ENCODE peak calls at places on chromosome 3, in six cellular contexts. M is Peyer's patch, E is fibroblast of pulmonary artery, I is neural crest cell, N is WERI-Rb-1, U is transverse colon. B is an unnamed sample.

GRCh38 chr3:12964713-12965612 is 108.3 kb downstream of the IQSEC1 start:
- DNase-seq in I (no peak), N (no peak), M (no peak), U (no peak), E (no peak), B (no peak)

GRCh38 chr3:125280966-125281365 is 68.4 kb upstream of the SLC12A8 start:
- DNase-seq in M (no peak), I (no peak), E (peak), U (no peak), N (no peak), B (no peak)

GRCh38 chr3:63980830-63981498 is 42.3 kb downstream of the PSMD6 start:
- DNase-seq in M (no peak), I (no peak), E (no peak), U (no peak), N (no peak), B (no peak)

GRCh38 chr3:112101946-112102345 is 15.8 kb downstream of the C3orf52 start:
- DNase-seq in E (peak), I (no peak), N (no peak), M (no peak), U (no peak), B (no peak)

GRCh38 chr3:151315136-151315535 is 1.5 kb downstream of the GPR87 start:
- DNase-seq in I (no peak), N (no peak), U (no peak), E (peak), M (no peak), B (no peak)

GRCh38 chr3:60009931-60010478 is 960.2 kb upstream of the CFAP20DC start:
- DNase-seq in E (no peak), N (no peak), M (no peak), U (no peak), I (no peak), B (no peak)

GRCh38 chr3:151445283-151446001 is 15.4 kb downstream of the IGSF10 start:
- DNase-seq in N (no peak), E (peak), I (no peak), U (no peak), M (no peak), B (no peak)

GRCh38 chr3:100590114-100590839 is 19.1 kb upstream of the ADGRG7 start:
- DNase-seq in N (peak), E (peak), I (peak), M (peak), U (peak), B (no peak)

GRCh38 chr3:38646630-38647029 is 2.9 kb downstream of the SCN5A start:
- DNase-seq in M (no peak), I (no peak), U (no peak), N (no peak), E (peak), B (no peak)

GRCh38 chr3:195542261-195542660 is 864 bp downstream of the PPP1R2 start:
- DNase-seq in U (no peak), I (no peak), E (no peak), M (no peak), N (no peak), B (no peak)

GRCh38 chr3:71310595-71311319 is 272.8 kb downstream of the FOXP1 start:
- DNase-seq in E (peak), N (no peak), I (no peak), U (peak), M (no peak), B (no peak)

GRCh38 chr3:40631341-40631995 is 106.7 kb downstream of the ZNF621 start:
- DNase-seq in E (no peak), N (peak), I (no peak), M (no peak), U (peak), B (no peak)

DNA sequence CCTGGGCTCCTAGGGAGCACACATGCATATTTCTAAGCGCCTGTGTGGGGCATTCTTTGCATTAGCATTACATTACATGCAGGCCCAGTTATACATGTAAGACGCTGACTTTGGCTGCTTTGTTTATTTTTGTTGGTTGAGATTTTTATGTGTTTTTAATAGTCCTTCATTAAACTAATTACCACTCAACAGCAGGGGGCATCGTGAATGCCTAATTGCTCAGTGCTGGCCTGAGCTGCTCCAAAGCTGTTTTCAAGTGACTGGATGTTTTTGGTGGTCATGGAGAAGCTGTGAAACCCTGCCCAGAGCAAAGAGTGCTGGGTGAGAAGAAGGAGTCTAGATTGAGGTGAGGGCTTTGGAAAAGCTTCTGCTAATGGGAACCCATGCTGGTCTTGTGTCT is 41.5 kb downstream of the GPD1L start:
- DNase-seq in N (no peak), I (no peak), M (no peak), U (no peak), E (no peak), B (no peak)
- TF ChIP-seq CTCF in N (no peak), I (peak), M (no peak), U (no peak), E (peak), B (no peak)

GRCh38 chr3:10344147-10344943 is 23.4 kb upstream of the SEC13 start:
- DNase-seq in N (peak), I (peak), U (peak), E (peak), M (peak), B (peak)
- TF ChIP-seq CTCF in N (peak), I (peak), U (peak), E (peak), M (peak), B (peak)

DNA sequence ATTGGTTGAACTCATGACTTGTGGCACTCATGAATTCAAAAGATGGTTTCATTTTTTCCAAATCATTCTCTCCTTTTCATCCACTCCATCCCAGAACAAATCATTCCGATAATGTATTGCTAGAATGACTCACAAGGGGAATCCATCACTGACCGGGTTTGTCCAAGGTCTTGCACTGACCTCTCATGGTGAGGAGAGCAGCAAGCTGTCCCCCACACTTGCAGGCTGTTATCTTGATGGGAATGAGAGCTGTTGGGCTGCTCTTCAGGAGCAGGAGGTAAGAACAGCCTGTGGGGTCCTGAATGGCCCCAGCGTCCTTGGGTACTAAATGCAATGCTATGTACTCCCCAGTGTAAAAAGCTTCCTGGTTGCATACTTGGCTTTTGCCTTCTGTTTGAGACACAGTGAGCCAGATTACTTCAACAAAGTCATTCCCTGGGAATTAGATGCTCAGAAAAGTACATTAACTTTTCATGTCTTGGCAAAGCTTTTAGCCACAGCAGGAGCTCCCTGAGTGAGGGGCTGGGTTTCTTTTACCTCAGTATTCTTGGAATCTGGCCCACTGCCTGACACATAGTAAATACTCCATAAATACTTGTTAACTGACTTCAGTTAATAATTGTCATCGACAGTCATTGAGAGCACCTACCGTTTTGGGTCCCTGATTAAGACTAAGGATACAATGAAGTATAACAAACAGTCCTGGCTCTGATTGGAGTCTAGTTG is 24.1 kb downstream of the CCNL1 start:
- DNase-seq in I (no peak), E (peak), U (no peak), M (peak), N (no peak), B (no peak)
- TF ChIP-seq CTCF in I (no peak), E (peak), U (no peak), M (peak), N (peak), B (no peak)

DNA sequence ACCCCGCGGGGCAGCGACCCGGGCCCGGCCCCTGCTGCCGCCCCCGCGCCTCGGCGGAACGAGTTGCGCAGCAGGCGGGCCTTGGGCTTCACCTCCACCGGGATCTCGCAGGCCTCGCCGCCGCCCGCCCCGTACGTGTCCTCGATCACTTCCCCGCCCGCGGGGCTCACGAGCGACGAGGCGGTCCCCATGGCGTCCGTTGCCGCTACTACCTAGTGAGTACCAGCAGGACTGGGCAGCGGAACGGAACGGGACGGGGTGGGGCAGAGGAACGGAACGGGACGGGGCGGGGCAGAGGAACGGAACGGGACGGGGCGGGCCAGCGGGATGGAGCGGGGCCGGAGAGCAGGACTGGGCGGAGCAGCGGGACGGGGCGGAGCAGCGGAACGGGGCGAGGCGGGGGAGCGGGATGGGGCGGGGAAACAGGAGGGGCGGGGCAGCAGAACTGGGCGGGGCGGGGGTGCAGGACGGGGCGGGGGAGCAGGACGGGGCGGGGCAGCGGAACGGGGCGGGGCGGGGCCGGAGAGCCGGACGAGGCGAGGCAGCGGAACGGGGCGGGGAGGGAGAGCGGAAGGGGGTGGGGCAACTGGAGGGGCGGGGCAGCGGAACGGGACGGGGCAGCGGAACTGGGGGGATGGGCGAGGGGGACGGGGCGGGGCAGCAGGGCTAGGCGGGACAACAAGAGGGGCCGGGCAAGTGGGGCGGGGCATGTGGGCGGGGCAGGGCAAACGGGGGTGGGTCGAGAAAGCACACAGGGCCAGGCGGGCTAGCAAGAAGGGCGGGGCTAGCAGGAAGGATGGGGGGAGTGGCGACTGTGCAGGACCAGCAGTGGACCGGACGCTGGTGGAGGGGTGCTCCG is at the start of gene NPHP3:
- DNase-seq in U (peak), E (peak), I (peak), M (peak), N (peak), B (peak)
- TF ChIP-seq CTCF in U (peak), E (no peak), I (peak), M (peak), N (no peak), B (no peak)

GRCh38 chr3:52013802-52014598 is 18.3 kb upstream of the RPL29 start:
- DNase-seq in M (no peak), I (no peak), N (no peak), E (no peak), U (no peak), B (no peak)
- TF ChIP-seq CTCF in M (no peak), I (no peak), N (peak), E (no peak), U (no peak), B (no peak)

GRCh38 chr3:53196575-53197407 is 35.8 kb downstream of the PRKCD start:
- DNase-seq in N (peak), I (no peak), E (peak), U (peak), M (peak), B (no peak)
- TF ChIP-seq CTCF in N (peak), I (no peak), E (no peak), U (no peak), M (no peak), B (no peak)

DNA sequence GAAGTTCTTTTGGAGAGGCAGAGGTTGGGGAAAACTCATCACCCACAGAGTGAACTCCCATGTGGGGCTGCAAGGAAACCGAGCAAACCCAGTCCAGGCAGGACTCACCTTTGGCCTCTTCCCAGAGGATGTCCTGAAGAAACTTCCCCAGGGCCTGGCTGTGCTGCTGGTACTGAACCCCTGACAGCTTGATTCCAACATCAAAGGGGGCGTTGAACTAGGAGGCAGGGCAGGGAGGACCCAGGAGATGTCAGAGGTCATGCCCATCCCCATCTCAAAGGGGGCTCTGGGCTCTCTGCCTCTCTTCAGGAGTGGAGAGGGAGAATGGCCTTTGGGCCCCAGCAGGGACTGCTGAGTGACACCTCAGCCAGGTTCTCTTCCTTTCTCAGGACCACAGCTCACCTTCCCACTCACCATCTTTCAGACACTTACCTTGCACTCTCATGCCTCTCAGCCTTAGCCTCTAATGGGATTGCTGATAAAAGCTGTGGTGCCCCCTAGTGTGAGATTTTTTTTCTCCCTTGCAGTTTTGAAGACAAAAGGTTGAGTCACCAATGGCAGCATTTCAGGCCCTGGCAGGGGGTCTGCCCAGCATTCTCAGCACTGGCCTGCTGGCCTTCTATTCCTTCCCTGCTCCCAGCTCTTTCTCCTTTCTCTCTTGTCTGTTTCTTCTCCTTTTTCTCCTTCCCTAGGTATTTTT is 6.0 kb downstream of the GHRL start:
- DNase-seq in U (no peak), N (no peak), I (no peak), E (peak), M (no peak), B (no peak)
- TF ChIP-seq CTCF in U (peak), N (no peak), I (no peak), E (peak), M (peak), B (peak)

GRCh38 chr3:72728329-72728889 is 119.8 kb downstream of the SHQ1 start:
- DNase-seq in U (no peak), M (no peak), N (no peak), E (no peak), I (no peak), B (no peak)
- TF ChIP-seq CTCF in U (no peak), M (no peak), N (no peak), E (no peak), I (no peak), B (no peak)

GRCh38 chr3:4670352-4670751 is 177.2 kb downstream of the ITPR1 start:
- DNase-seq in E (peak), U (no peak), I (no peak), N (peak), M (no peak), B (no peak)
- TF ChIP-seq CTCF in E (peak), U (no peak), I (peak), N (peak), M (no peak), B (no peak)